ENCODE peak calls at places on chromosomes 11 and 22, in seven cellular contexts. Y is H9, N is trophoblast cell, H is neuronal stem cell, D is H1, O is IMR-90, V is mesenchymal stem cell. K is an unnamed sample. For H3K79me1, the result is how much of the 10 kb centered on the place peaks cover.

GRCh38 chr11:104221455-104221854 is 57.5 kb upstream of the PDGFD start:
- DNase-seq in Y (no peak), N (no peak), H (no peak), D (no peak), O (no peak), V (no peak), K (no peak)

GRCh38 chr11:64633555-64634159 is 42.6 kb downstream of the SLC22A12 start:
- DNase-seq in Y (no peak), N (no peak), H (no peak), D (no peak), O (no peak), V (no peak), K (no peak)

GRCh38 chr11:44579172-44579804 is 13.8 kb downstream of the CD82 start:
- DNase-seq in Y (no peak), N (no peak), H (no peak), D (no peak), O (no peak), V (no peak), K (no peak)

GRCh38 chr11:85947431-85948272 is 92.5 kb downstream of the CCDC83 start:
- DNase-seq in Y (no peak), N (peak), H (no peak), D (no peak), O (peak), V (peak), K (no peak)

GRCh38 chr11:130774703-130775102 is 141.6 kb downstream of the SNX19 start:
- DNase-seq in Y (no peak), N (no peak), H (no peak), D (no peak), O (no peak), V (no peak), K (no peak)

GRCh38 chr22:45308624-45309421 is 911 bp upstream of the FAM118A start:
- DNase-seq in Y (no peak), N (no peak), H (no peak), D (no peak), O (no peak), V (no peak), K (peak)

GRCh38 chr22:35648066-35649025 is at the start of gene APOL6:
- DNase-seq in Y (peak), N (peak), H (no peak), D (no peak), O (peak), V (peak), K (no peak)

GRCh38 chr11:33892906-33893594 is 1.2 kb upstream of the LMO2 start:
- DNase-seq in Y (no peak), N (no peak), H (no peak), D (no peak), O (no peak), V (no peak), K (no peak)

GRCh38 chr11:74100735-74101134 is 70.1 kb downstream of the C2CD3 start:
- DNase-seq in Y (no peak), N (no peak), H (no peak), D (no peak), O (no peak), V (no peak), K (no peak)

GRCh38 chr11:41446107-41446506 is 13.3 kb downstream of the LRRC4C start:
- DNase-seq in Y (no peak), N (no peak), H (no peak), D (no peak), O (no peak), V (no peak), K (no peak)

GRCh38 chr11:78905756-78906155 is 331.1 kb upstream of the NARS2 start:
- DNase-seq in Y (no peak), N (no peak), H (no peak), D (no peak), O (no peak), V (no peak), K (no peak)

GRCh38 chr22:39117585-39118191 is 20.6 kb downstream of the APOBEC3H start:
- DNase-seq in Y (peak), N (no peak), H (no peak), D (no peak), O (peak), V (peak), K (peak)

GRCh38 chr11:47915407-47916137 is 64.8 kb upstream of the PTPRJ start:
- DNase-seq in Y (no peak), N (peak), H (no peak), D (no peak), O (no peak), V (no peak), K (no peak)

GRCh38 chr11:8269636-8270035 is 6.0 kb upstream of the LMO1 start:
- DNase-seq in Y (no peak), N (no peak), H (no peak), D (no peak), O (no peak), V (no peak), K (no peak)

GRCh38 chr11:86681039-86681745 is 8.8 kb upstream of the ME3 start:
- DNase-seq in Y (no peak), N (no peak), H (no peak), D (no peak), O (no peak), V (no peak), K (no peak)

GRCh38 chr11:66066751-66067150 is 3.3 kb upstream of the PACS1 start:
- DNase-seq in Y (no peak), N (no peak), H (no peak), D (no peak), O (no peak), V (no peak), K (no peak)

GRCh38 chr11:128481135-128481534 is 106.2 kb downstream of the ETS1 start:
- DNase-seq in Y (no peak), N (no peak), H (no peak), D (no peak), O (peak), V (peak), K (no peak)

GRCh38 chr11:18383388-18384156 is 10.8 kb upstream of the LDHA start:
- DNase-seq in Y (peak), N (peak), H (no peak), D (no peak), O (peak), V (peak), K (peak)

GRCh38 chr22:18987765-18988164 is 51.7 kb upstream of the PRODH start:
- DNase-seq in Y (peak), N (peak), H (no peak), D (peak), O (no peak), V (peak), K (peak)

GRCh38 chr22:20567993-20568417 is 60.6 kb downstream of the MED15 start:
- DNase-seq in Y (no peak), N (peak), H (no peak), D (no peak), O (peak), V (peak), K (peak)

GRCh38 chr11:115919341-115920086 is 415.3 kb upstream of the CADM1 start:
- DNase-seq in Y (no peak), N (no peak), H (no peak), D (no peak), O (peak), V (peak), K (peak)

GRCh38 chr11:124633355-124633754 is 10.7 kb downstream of the TBRG1 start:
- DNase-seq in Y (no peak), N (no peak), H (no peak), D (no peak), O (peak), V (peak), K (no peak)

GRCh38 chr11:94544832-94545640 is 1.3 kb downstream of the FUT4 start:
- DNase-seq in Y (peak), N (peak), H (peak), D (no peak), O (no peak), V (peak), K (peak)

GRCh38 chr11:96506041-96506440 is 116.2 kb downstream of the JRKL start:
- DNase-seq in Y (no peak), N (no peak), H (no peak), D (no peak), O (no peak), V (no peak), K (no peak)

GRCh38 chr22:48955351-48956311 is 872.0 kb downstream of the BRD1 start:
- DNase-seq in Y (peak), N (no peak), H (no peak), D (no peak), O (no peak), V (no peak), K (no peak)

GRCh38 chr22:23218867-23219251 is 38.5 kb downstream of the BCR start:
- DNase-seq in Y (peak), N (no peak), H (no peak), D (no peak), O (peak), V (peak), K (peak)

GRCh38 chr11:67022341-67022933 is 497 bp upstream of the SYT12 start:
- DNase-seq in Y (no peak), N (peak), H (no peak), D (no peak), O (peak), V (no peak), K (no peak)

GRCh38 chr11:121418625-121419114 is 33.4 kb upstream of the SORL1 start:
- DNase-seq in Y (no peak), N (no peak), H (no peak), D (no peak), O (no peak), V (no peak), K (peak)

GRCh38 chr11:110317516-110317932 is 21.1 kb upstream of the RDX start:
- DNase-seq in Y (no peak), N (no peak), H (no peak), D (no peak), O (peak), V (peak), K (peak)

GRCh38 chr11:429931-430456 is 11.8 kb downstream of the ANO9 start:
- DNase-seq in Y (no peak), N (peak), H (no peak), D (no peak), O (no peak), V (no peak), K (peak)

GRCh38 chr11:615453-616319 is at the start of gene IRF7:
- DNase-seq in Y (peak), N (peak), H (peak), D (no peak), O (peak), V (peak), K (peak)

GRCh38 chr11:80054582-80055165 is 613.8 kb upstream of the TENM4 start:
- DNase-seq in Y (no peak), N (no peak), H (no peak), D (no peak), O (no peak), V (no peak), K (no peak)

GRCh38 chr11:15563054-15563453 is 448.3 kb downstream of the INSC start:
- DNase-seq in Y (no peak), N (no peak), H (no peak), D (no peak), O (no peak), V (no peak), K (no peak)

GRCh38 chr22:33831651-33832050 is 88.6 kb downstream of the LARGE1 start:
- DNase-seq in Y (no peak), N (no peak), H (no peak), D (no peak), O (no peak), V (no peak), K (no peak)

GRCh38 chr22:44519895-44520294 is 21.9 kb upstream of the RTL6 start:
- DNase-seq in Y (no peak), N (no peak), H (no peak), D (no peak), O (no peak), V (no peak), K (no peak)

GRCh38 chr22:37657590-37658132 is 862 bp upstream of the PDXP start:
- DNase-seq in Y (no peak), N (no peak), H (no peak), D (no peak), O (peak), V (no peak), K (no peak)

GRCh38 chr11:126585388-126586302 is 230.2 kb downstream of the ST3GAL4 start:
- DNase-seq in Y (peak), N (no peak), H (no peak), D (no peak), O (peak), V (peak), K (peak)

GRCh38 chr11:15730617-15731385 is 616.1 kb downstream of the INSC start:
- DNase-seq in Y (no peak), N (no peak), H (no peak), D (no peak), O (no peak), V (no peak), K (no peak)

GRCh38 chr11:69489031-69489745 is 7.7 kb downstream of the LINC01488 start:
- DNase-seq in Y (no peak), N (peak), H (no peak), D (no peak), O (no peak), V (no peak), K (no peak)
- H3K27ac ChIP-seq in Y (no peak), N (no peak), H (no peak), D (no peak), O (no peak), V (no peak), K (no peak)

GRCh38 chr11:132349806-132350733 is 979.7 kb downstream of the NTM start:
- DNase-seq in Y (no peak), N (no peak), H (no peak), D (no peak), O (peak), V (no peak), K (no peak)

GRCh38 chr11:132347156-132348090 is 977.0 kb downstream of the NTM start:
- DNase-seq in Y (peak), N (no peak), H (no peak), D (no peak), O (no peak), V (no peak), K (peak)

GRCh38 chr11:132342408-132342807 is 972.0 kb downstream of the NTM start:
- DNase-seq in Y (no peak), N (no peak), H (no peak), D (no peak), O (no peak), V (no peak), K (no peak)

GRCh38 chr11:132343445-132343844 is 973.0 kb downstream of the NTM start:
- DNase-seq in Y (no peak), N (no peak), H (no peak), D (no peak), O (no peak), V (no peak), K (no peak)

GRCh38 chr11:132346558-132347148 is 976.2 kb downstream of the NTM start:
- DNase-seq in Y (no peak), N (no peak), H (no peak), D (no peak), O (no peak), V (no peak), K (no peak)
- H3K79me1 ChIP-seq in Y (under half), N (under half), H (under half), D (under half), O (under half), V (under half), K (under half)

GRCh38 chr11:12856338-12856737 is 152.8 kb upstream of the RASSF10 start:
- DNase-seq in Y (no peak), N (no peak), H (no peak), D (no peak), O (no peak), V (no peak), K (no peak)

GRCh38 chr11:12854829-12855228 is 154.3 kb upstream of the RASSF10 start:
- DNase-seq in Y (no peak), N (no peak), H (no peak), D (no peak), O (no peak), V (no peak), K (no peak)

GRCh38 chr11:12853652-12854296 is 155.3 kb upstream of the RASSF10 start:
- DNase-seq in Y (no peak), N (no peak), H (no peak), D (no peak), O (peak), V (peak), K (peak)

GRCh38 chr11:12854297-12854661 is 154.8 kb upstream of the RASSF10 start:
- DNase-seq in Y (no peak), N (no peak), H (no peak), D (no peak), O (no peak), V (no peak), K (no peak)

GRCh38 chr11:12853325-12853651 is 155.8 kb upstream of the RASSF10 start:
- DNase-seq in Y (no peak), N (no peak), H (no peak), D (no peak), O (no peak), V (no peak), K (no peak)
- H3K4me2 ChIP-seq in Y (no peak), N (no peak), H (no peak), D (no peak), O (no peak), V (no peak), K (no peak)

DNA sequence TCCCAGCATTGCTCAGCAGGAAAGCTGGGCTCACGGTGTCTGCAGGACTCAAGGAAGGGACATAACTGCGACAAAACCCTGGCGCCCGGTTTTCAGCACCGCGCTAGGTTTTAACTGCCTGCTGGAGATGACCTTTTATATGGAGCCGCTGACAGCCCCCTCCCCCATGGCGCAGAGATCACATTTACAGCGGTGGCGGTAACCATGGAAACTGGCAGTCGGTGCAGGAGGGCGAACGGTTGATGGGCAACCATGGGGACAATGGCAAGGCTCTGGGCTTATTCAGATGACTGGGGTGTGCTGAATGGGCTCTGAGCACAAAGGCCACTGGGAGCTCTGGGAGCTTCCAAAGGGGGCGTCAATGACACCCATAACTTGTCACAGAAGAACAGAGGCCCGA is 37.2 kb downstream of the CELSR1 start:
- DNase-seq in Y (peak), N (no peak), H (peak), D (peak), O (no peak), V (no peak), K (peak)
- H3K27ac ChIP-seq in Y (no peak), N (no peak), H (peak), D (no peak), O (no peak), V (no peak), K (no peak)

DNA sequence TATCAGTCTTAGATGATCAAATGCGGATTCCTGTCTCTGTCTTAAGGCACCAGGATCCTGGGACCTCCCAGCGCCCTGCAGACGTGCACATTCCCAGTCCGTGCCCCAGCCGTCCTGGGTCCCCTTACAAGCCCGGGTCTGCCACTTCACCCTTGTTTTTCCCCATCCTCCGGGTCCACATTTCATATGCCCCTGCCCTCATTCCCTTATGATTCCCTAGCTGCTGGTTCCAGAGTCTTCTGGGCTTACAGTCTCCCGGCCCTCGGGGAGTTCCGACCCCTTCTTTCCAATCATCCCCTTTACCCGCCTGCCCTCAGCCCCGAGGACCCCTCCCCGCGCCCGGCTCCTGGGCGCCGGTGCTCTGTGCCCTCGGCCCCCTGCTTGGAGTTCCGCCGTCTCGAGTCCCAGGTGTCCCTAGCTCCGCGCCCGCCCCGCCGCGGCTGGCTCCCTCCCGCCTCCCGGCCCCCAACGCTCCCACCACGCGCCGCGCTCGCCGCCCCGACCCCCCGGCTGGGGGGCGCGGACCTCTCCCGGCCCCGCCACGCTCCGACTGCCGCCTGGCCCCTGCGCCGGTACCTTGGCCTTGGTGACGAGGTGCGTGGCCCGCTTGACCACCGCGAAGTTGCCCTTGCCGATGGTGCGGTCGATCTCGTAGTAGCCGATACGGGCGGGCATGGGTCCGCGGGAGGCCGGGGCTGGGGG is 510 bp downstream of the SIK3 start:
- DNase-seq in Y (peak), N (peak), H (no peak), D (no peak), O (no peak), V (peak), K (peak)
- H3K79me1 ChIP-seq in Y (under half), N (under half), H (under half), D (under half), O (under half), V (under half), K (under half)

GRCh38 chr11:60194511-60194910 is 11.6 kb upstream of the MS4A6A start:
- DNase-seq in Y (no peak), N (no peak), H (no peak), D (no peak), O (no peak), V (no peak), K (peak)
- H3K4me2 ChIP-seq in Y (no peak), N (no peak), H (no peak), D (no peak), O (no peak), V (no peak), K (no peak)

GRCh38 chr11:123045101-123045500 is 16.8 kb downstream of the HSPA8 start:
- DNase-seq in Y (no peak), N (no peak), H (no peak), D (no peak), O (no peak), V (no peak), K (no peak)

GRCh38 chr11:123047947-123048293 is 14.0 kb downstream of the HSPA8 start:
- DNase-seq in Y (no peak), N (no peak), H (no peak), D (no peak), O (no peak), V (no peak), K (no peak)

GRCh38 chr11:123052884-123053721 is 8.8 kb downstream of the HSPA8 start:
- DNase-seq in Y (no peak), N (no peak), H (no peak), D (no peak), O (no peak), V (no peak), K (no peak)

GRCh38 chr11:123046473-123047264 is 15.3 kb downstream of the HSPA8 start:
- DNase-seq in Y (no peak), N (no peak), H (no peak), D (no peak), O (no peak), V (no peak), K (no peak)

DNA sequence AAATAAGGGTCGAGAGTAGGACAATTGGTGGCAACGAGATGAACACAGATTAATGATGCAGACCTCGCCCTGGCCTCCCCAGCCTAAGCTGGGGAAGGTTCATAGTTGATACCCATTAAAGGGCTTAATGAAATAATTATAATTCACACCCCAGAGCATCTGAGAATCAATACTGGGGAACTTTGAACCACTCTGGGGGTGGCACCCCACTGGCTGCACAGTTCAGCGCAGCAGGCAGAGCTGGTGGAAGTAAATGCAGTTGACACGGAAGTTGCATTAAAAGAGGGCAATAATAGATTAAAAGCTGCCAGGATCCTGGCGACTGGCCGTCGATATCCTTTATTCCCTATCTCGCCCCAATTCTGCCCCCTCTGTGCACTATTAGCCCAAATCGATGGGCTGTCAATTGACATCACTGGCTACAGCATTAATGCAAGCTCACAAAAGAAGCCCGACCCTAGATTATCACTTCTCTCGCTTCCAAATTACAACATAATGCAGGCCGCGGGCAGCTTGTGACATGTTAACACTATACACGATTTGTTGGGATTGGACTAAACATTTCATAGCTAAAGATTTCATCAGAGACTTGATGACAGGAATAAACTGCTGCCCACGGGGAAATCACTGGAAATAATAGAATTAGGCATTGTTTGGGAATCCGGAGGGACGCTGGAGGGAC is 14.5 kb downstream of the HSPA8 start:
- DNase-seq in Y (no peak), N (no peak), H (no peak), D (no peak), O (no peak), V (no peak), K (no peak)
- H3K27ac ChIP-seq in Y (no peak), N (no peak), H (no peak), D (no peak), O (no peak), V (no peak), K (no peak)

GRCh38 chr22:43330178-43331063 is 12.8 kb downstream of the SCUBE1 start:
- DNase-seq in Y (no peak), N (no peak), H (no peak), D (no peak), O (no peak), V (no peak), K (no peak)
- H3K79me1 ChIP-seq in Y (under half), N (under half), H (under half), D (under half), O (under half), V (under half), K (under half)

GRCh38 chr11:26187639-26188038 is 144.3 kb upstream of the ANO3 start:
- DNase-seq in Y (no peak), N (peak), H (no peak), D (no peak), O (peak), V (peak), K (peak)
- H3K4me2 ChIP-seq in Y (no peak), N (no peak), H (no peak), D (no peak), O (no peak), V (no peak), K (no peak)

K was measured in mesendoderm.